ENCODE peak calls at places on chromosome 4, in four cellular contexts. J, W, F and Z are unnamed samples.

GRCh38 chr4:77432702-77433101 is 172.9 kb upstream of the CXCL13 start:
- DNase-seq in J (peak), W (no peak), F (no peak), Z (no peak)

GRCh38 chr4:4394644-4395043 is 7.7 kb downstream of the NSG1 start:
- DNase-seq in J (no peak), W (no peak), F (no peak), Z (peak)

GRCh38 chr4:143358923-143359694 is 22.4 kb downstream of the GAB1 start:
- DNase-seq in J (no peak), W (no peak), F (no peak), Z (peak)

GRCh38 chr4:143411527-143412480 is 75.1 kb downstream of the GAB1 start:
- DNase-seq in J (no peak), W (no peak), F (no peak), Z (no peak)

GRCh38 chr4:56746639-56747038 is 65.5 kb upstream of the HOPX start:
- DNase-seq in J (no peak), W (no peak), F (no peak), Z (no peak)

GRCh38 chr4:1080432-1080831 is 32.9 kb downstream of the RNF212 start:
- DNase-seq in J (no peak), W (no peak), F (no peak), Z (no peak)

GRCh38 chr4:159137176-159137575 is 34.3 kb downstream of the RAPGEF2 start:
- DNase-seq in J (no peak), W (no peak), F (no peak), Z (no peak)

GRCh38 chr4:77078401-77078800 is 2.6 kb upstream of the CCNI start:
- DNase-seq in J (no peak), W (no peak), F (no peak), Z (no peak)

GRCh38 chr4:152482211-152482610 is 53.7 kb downstream of the FBXW7 start:
- DNase-seq in J (no peak), W (no peak), F (no peak), Z (no peak)

GRCh38 chr4:152357206-152357605 is 178.7 kb downstream of the FBXW7 start:
- DNase-seq in J (no peak), W (no peak), F (no peak), Z (no peak)

GRCh38 chr4:113471141-113471860 is 290.2 kb downstream of the CAMK2D start:
- DNase-seq in J (no peak), W (no peak), F (no peak), Z (no peak)

GRCh38 chr4:98249831-98250230 is 11.4 kb upstream of the RAP1GDS1 start:
- DNase-seq in J (no peak), W (no peak), F (no peak), Z (no peak)

GRCh38 chr4:181528570-181529184 is 714.5 kb upstream of the TENM3 start:
- DNase-seq in J (peak), W (peak), F (peak), Z (peak)

GRCh38 chr4:14879643-14880042 is 122.6 kb upstream of the CPEB2 start:
- DNase-seq in J (no peak), W (no peak), F (no peak), Z (no peak)

GRCh38 chr4:181690498-181690897 is 552.7 kb upstream of the TENM3 start:
- DNase-seq in J (no peak), W (no peak), F (no peak), Z (no peak)

GRCh38 chr4:105061136-105061696 is 85.5 kb upstream of the TET2 start:
- DNase-seq in J (peak), W (peak), F (peak), Z (no peak)

GRCh38 chr4:152515678-152516077 is 20.2 kb downstream of the FBXW7 start:
- DNase-seq in J (no peak), W (peak), F (no peak), Z (no peak)

GRCh38 chr4:117284736-117285135 is 199.4 kb upstream of the TRAM1L1 start:
- DNase-seq in J (no peak), W (no peak), F (no peak), Z (no peak)

GRCh38 chr4:15784959-15785634 is 7.0 kb downstream of the CD38 start:
- DNase-seq in J (no peak), W (no peak), F (no peak), Z (no peak)

GRCh38 chr4:3651267-3651846 is 114.8 kb upstream of the ADRA2C start:
- DNase-seq in J (peak), W (no peak), F (no peak), Z (no peak)

GRCh38 chr4:75939890-75940691 is 722 bp downstream of the NAAA start:
- DNase-seq in J (peak), W (peak), F (no peak), Z (peak)

GRCh38 chr4:151806511-151806927 is 45.7 kb upstream of the GATB start:
- DNase-seq in J (no peak), W (no peak), F (no peak), Z (no peak)

GRCh38 chr4:145216532-145216931 is 36.1 kb upstream of the OTUD4 start:
- DNase-seq in J (no peak), W (no peak), F (no peak), Z (peak)

GRCh38 chr4:82842593-82842992 is 44.0 kb upstream of the SCD5 start:
- DNase-seq in J (peak), W (peak), F (no peak), Z (peak)

GRCh38 chr4:26573389-26573794 is 10.5 kb upstream of the TBC1D19 start:
- DNase-seq in J (no peak), W (no peak), F (no peak), Z (peak)

GRCh38 chr4:23366207-23366906 is 523.5 kb downstream of the PPARGC1A start:
- DNase-seq in J (no peak), W (no peak), F (no peak), Z (no peak)

GRCh38 chr4:46949822-46950221 is 40.8 kb upstream of the COX7B2 start:
- DNase-seq in J (no peak), W (no peak), F (no peak), Z (no peak)

GRCh38 chr4:122758033-122758432 is 25.5 kb downstream of the BBS12 start:
- DNase-seq in J (no peak), W (no peak), F (no peak), Z (no peak)

GRCh38 chr4:158535130-158535614 is 13.5 kb downstream of the RXFP1 start:
- DNase-seq in J (no peak), W (no peak), F (no peak), Z (no peak)

GRCh38 chr4:89482248-89482647 is 174.6 kb upstream of the GPRIN3 start:
- DNase-seq in J (peak), W (peak), F (no peak), Z (peak)

GRCh38 chr4:13534344-13535063 is 9.8 kb downstream of the NKX3-2 start:
- DNase-seq in J (no peak), W (no peak), F (no peak), Z (no peak)

GRCh38 chr4:10205223-10205622 is 88.6 kb upstream of the WDR1 start:
- DNase-seq in J (peak), W (no peak), F (no peak), Z (no peak)

GRCh38 chr4:94390804-94391410 is 48.3 kb upstream of the HPGDS start:
- DNase-seq in J (peak), W (no peak), F (no peak), Z (no peak)

GRCh38 chr4:60313616-60314015 is 886.5 kb upstream of the ADGRL3 start:
- DNase-seq in J (no peak), W (no peak), F (no peak), Z (no peak)

GRCh38 chr4:115357767-115358166 is 244.3 kb upstream of the NDST4 start:
- DNase-seq in J (no peak), W (no peak), F (no peak), Z (no peak)

DNA sequence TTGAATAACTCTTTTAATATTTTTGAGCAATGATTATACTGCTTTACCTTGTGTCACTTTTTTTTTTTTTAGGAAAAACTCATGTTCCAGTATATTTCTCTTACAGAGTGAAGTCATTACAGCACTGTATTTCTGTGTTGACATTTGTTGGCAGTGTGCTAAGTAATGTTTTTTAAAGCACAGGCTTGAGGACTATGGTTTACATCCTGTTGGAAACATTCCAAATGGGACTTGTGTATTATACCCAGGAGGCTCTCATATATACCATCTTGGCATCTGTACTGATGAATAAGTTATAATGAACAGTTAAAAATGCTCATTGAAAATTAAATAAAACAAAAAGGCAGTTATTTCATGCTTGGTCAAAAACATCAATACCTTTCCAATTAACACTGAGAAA is 33.8 kb downstream of the CEP44 start:
- DNase-seq in J (no peak), W (no peak), F (no peak), Z (no peak)
- TF ChIP-seq CHD4 in J (no peak), W (no peak), F (no peak), Z (no peak)

GRCh38 chr4:102569200-102569599 is 68.0 kb downstream of the NFKB1 start:
- DNase-seq in J (no peak), W (no peak), F (no peak), Z (no peak)
- TF ChIP-seq CHD4 in J (no peak), W (no peak), F (no peak), Z (no peak)

DNA sequence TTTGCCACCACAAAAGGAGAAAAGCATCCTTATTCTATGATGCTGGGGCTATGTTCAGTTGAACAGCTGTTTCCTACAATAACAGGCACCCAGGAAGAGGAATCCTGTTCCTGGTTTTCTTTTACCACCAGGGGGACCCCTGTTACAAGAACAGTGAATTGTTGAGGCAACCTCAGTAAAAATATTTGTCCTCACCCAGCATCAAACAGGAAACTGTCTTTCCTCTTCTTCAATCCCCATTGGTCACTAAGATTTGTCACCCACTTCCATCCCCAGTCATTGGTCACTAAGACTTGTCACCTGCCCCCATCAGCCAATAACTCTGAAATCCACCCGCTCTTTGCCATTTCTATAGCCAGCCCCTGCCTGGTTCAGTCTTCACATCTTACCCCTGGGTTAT is 143.5 kb upstream of the GALNT7 start:
- DNase-seq in J (peak), W (peak), F (peak), Z (peak)
- TF ChIP-seq CHD4 in J (no peak), W (no peak), F (no peak), Z (no peak)

GRCh38 chr4:7828011-7828720 is 111.5 kb downstream of the AFAP1 start:
- DNase-seq in J (no peak), W (no peak), F (no peak), Z (no peak)
- TF ChIP-seq CHD4 in J (no peak), W (no peak), F (no peak), Z (no peak)

DNA sequence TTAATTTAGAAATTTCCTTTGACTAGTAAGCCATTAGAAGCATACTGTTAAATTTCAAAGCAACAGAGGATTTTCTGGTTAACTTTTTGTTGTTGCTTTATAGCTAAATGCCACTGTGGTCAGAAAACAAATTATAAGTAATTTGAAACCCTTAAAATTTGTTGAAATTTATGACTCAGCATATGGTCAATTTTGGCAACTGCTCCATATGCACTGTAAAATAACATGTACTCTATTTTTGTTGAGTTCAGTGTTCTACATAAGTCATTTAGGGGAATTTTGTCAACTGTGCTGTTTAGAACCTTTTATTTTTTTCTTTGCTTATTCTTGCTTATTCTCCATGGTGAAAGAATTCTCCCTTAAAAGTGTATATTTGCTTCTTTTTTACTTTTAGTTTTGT is 28.6 kb downstream of the SCLT1 start:
- DNase-seq in J (no peak), W (no peak), F (no peak), Z (no peak)
- TF ChIP-seq CHD4 in J (no peak), W (no peak), F (no peak), Z (no peak)

GRCh38 chr4:186032259-186032658 is 36.7 kb upstream of the TLR3 start:
- DNase-seq in J (no peak), W (no peak), F (no peak), Z (no peak)

GRCh38 chr4:186033027-186033426 is 35.9 kb upstream of the TLR3 start:
- DNase-seq in J (no peak), W (no peak), F (no peak), Z (no peak)

GRCh38 chr4:186027405-186027804 is 41.6 kb upstream of the TLR3 start:
- DNase-seq in J (no peak), W (no peak), F (no peak), Z (no peak)

GRCh38 chr4:186030795-186031194 is 38.2 kb upstream of the TLR3 start:
- DNase-seq in J (no peak), W (no peak), F (no peak), Z (no peak)

GRCh38 chr4:186029731-186030421 is 39.1 kb upstream of the TLR3 start:
- DNase-seq in J (no peak), W (no peak), F (no peak), Z (no peak)
- TF ChIP-seq CHD4 in J (no peak), W (no peak), F (no peak), Z (no peak)

DNA sequence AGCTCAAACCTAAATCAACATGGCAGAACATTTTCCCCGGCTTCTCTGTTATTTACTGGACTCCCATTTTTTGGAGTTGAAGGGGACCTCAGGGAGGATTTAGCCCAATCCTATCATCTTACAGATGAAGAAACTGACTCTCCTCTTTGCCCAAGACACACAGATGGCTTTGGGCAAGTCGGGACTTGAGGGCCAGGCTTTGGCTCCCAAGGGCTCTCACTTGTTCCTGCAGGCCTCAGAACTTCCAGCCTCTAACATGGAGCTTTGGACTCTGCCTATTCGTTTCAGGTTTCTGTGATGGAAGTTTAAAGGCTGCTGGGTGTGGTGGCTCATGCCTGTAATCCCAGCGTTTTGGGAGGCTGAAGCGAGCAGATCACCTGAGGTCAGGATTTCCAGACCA is 59.5 kb downstream of the RHOH start:
- DNase-seq in J (no peak), W (no peak), F (no peak), Z (no peak)
- TF ChIP-seq CHD4 in J (no peak), W (no peak), F (no peak), Z (no peak)

GRCh38 chr4:48462363-48462762 is 20.8 kb upstream of the SLC10A4 start:
- DNase-seq in J (no peak), W (no peak), F (no peak), Z (no peak)
- TF ChIP-seq CHD4 in J (no peak), W (no peak), F (no peak), Z (no peak)

GRCh38 chr4:119231517-119231916 is 19.0 kb downstream of the USP53 start:
- DNase-seq in J (no peak), W (no peak), F (no peak), Z (no peak)

GRCh38 chr4:119232286-119232685 is 19.8 kb downstream of the USP53 start:
- DNase-seq in J (no peak), W (no peak), F (no peak), Z (no peak)

GRCh38 chr4:119230288-119230687 is 17.8 kb downstream of the USP53 start:
- DNase-seq in J (no peak), W (no peak), F (no peak), Z (no peak)

GRCh38 chr4:119237201-119237600 is 24.7 kb downstream of the USP53 start:
- DNase-seq in J (no peak), W (no peak), F (no peak), Z (no peak)

GRCh38 chr4:119233750-119234149 is 21.2 kb downstream of the USP53 start:
- DNase-seq in J (no peak), W (peak), F (no peak), Z (no peak)
- TF ChIP-seq CHD4 in J (no peak), W (no peak), F (no peak), Z (no peak)

GRCh38 chr4:140426610-140427103 is 791 bp downstream of the CLGN start:
- DNase-seq in J (peak), W (peak), F (no peak), Z (no peak)
- TF ChIP-seq CHD4 in J (no peak), W (no peak), F (no peak), Z (no peak)